ENCODE peak calls at places on chromosomes 1 and 21, in seven cellular contexts. One of them, this sample, is unnamed.

GRCh38 chr1:241551759-241552638 is 19.8 kb downstream of the KMO start:
- DNase-seq in C1 segment of cervical spinal cord: peak; percentile 9
- DNase-seq in fibroblast of pulmonary artery: no peak
- DNase-seq in endothelial cell: no peak
- DNase-seq in posterior cingulate gyrus: no peak
- DNase-seq in AG04450: no peak
- DNase-seq in ovary: no peak
- DNase-seq in this sample: no peak

GRCh38 chr1:157193702-157194391 is 55.7 kb upstream of the ETV3 start:
- DNase-seq in posterior cingulate gyrus: peak; percentile 58
- DNase-seq in ovary: no peak
- DNase-seq in C1 segment of cervical spinal cord: peak; percentile 10
- DNase-seq in AG04450: peak; percentile 15
- DNase-seq in fibroblast of pulmonary artery: peak; percentile 66
- DNase-seq in endothelial cell: peak; percentile 86
- DNase-seq in this sample: peak; percentile 82

GRCh38 chr21:46662765-46663500 is 27.5 kb downstream of the PRMT2 start:
- DNase-seq in ovary: no peak
- DNase-seq in C1 segment of cervical spinal cord: no peak
- DNase-seq in posterior cingulate gyrus: no peak
- DNase-seq in AG04450: no peak
- DNase-seq in endothelial cell: no peak
- DNase-seq in fibroblast of pulmonary artery: no peak
- DNase-seq in this sample: no peak

GRCh38 chr1:7298749-7299151 is 472.3 kb upstream of the VAMP3 start:
- DNase-seq in C1 segment of cervical spinal cord: no peak
- DNase-seq in ovary: no peak
- DNase-seq in AG04450: no peak
- DNase-seq in fibroblast of pulmonary artery: peak; percentile 62
- DNase-seq in endothelial cell: no peak
- DNase-seq in posterior cingulate gyrus: no peak
- DNase-seq in this sample: peak; percentile 60

GRCh38 chr1:228310162-228310792 is 96.4 kb downstream of the TRIM11 start:
- DNase-seq in C1 segment of cervical spinal cord: no peak
- DNase-seq in posterior cingulate gyrus: no peak
- DNase-seq in fibroblast of pulmonary artery: no peak
- DNase-seq in AG04450: no peak
- DNase-seq in ovary: no peak
- DNase-seq in endothelial cell: no peak
- DNase-seq in this sample: no peak

GRCh38 chr1:183032122-183032921 is 9.1 kb downstream of the LAMC1 start:
- DNase-seq in C1 segment of cervical spinal cord: no peak
- DNase-seq in fibroblast of pulmonary artery: no peak
- DNase-seq in AG04450: no peak
- DNase-seq in ovary: peak; percentile 35
- DNase-seq in posterior cingulate gyrus: no peak
- DNase-seq in endothelial cell: no peak
- DNase-seq in this sample: peak; percentile 58

GRCh38 chr1:3599286-3599811 is 12.0 kb downstream of the MEGF6 start:
- DNase-seq in endothelial cell: no peak
- DNase-seq in AG04450: no peak
- DNase-seq in fibroblast of pulmonary artery: no peak
- DNase-seq in C1 segment of cervical spinal cord: no peak
- DNase-seq in ovary: no peak
- DNase-seq in posterior cingulate gyrus: peak; percentile 29
- DNase-seq in this sample: no peak

GRCh38 chr21:43343095-43343991 is 83.6 kb downstream of the SIK1 start:
- DNase-seq in posterior cingulate gyrus: no peak
- DNase-seq in endothelial cell: no peak
- DNase-seq in fibroblast of pulmonary artery: no peak
- DNase-seq in C1 segment of cervical spinal cord: no peak
- DNase-seq in AG04450: no peak
- DNase-seq in ovary: no peak
- DNase-seq in this sample: no peak

GRCh38 chr1:89454845-89455521 is 69.6 kb upstream of the LRRC8B start:
- DNase-seq in endothelial cell: peak; percentile 46
- DNase-seq in posterior cingulate gyrus: peak; percentile 47
- DNase-seq in AG04450: no peak
- DNase-seq in C1 segment of cervical spinal cord: peak; percentile 1
- DNase-seq in fibroblast of pulmonary artery: peak; percentile 66
- DNase-seq in ovary: peak; percentile 25
- DNase-seq in this sample: peak; percentile 80

GRCh38 chr1:235739124-235739523 is 89.5 kb upstream of the GNG4 start:
- DNase-seq in AG04450: peak; percentile 58
- DNase-seq in posterior cingulate gyrus: no peak
- DNase-seq in fibroblast of pulmonary artery: peak; percentile 62
- DNase-seq in C1 segment of cervical spinal cord: no peak
- DNase-seq in endothelial cell: no peak
- DNase-seq in ovary: no peak
- DNase-seq in this sample: no peak

GRCh38 chr1:192489748-192490147 is 85.8 kb upstream of the RGS1 start:
- DNase-seq in AG04450: peak; percentile 74
- DNase-seq in C1 segment of cervical spinal cord: no peak
- DNase-seq in fibroblast of pulmonary artery: peak; percentile 94
- DNase-seq in ovary: peak; percentile 38
- DNase-seq in endothelial cell: peak; percentile 22
- DNase-seq in posterior cingulate gyrus: no peak
- DNase-seq in this sample: peak; percentile 85

GRCh38 chr1:51063121-51063520 is 38.9 kb upstream of the C1orf185 start:
- DNase-seq in C1 segment of cervical spinal cord: no peak
- DNase-seq in ovary: no peak
- DNase-seq in fibroblast of pulmonary artery: peak; percentile 92
- DNase-seq in AG04450: peak; percentile 47
- DNase-seq in posterior cingulate gyrus: no peak
- DNase-seq in endothelial cell: no peak
- DNase-seq in this sample: no peak

GRCh38 chr1:24878775-24879742 is 51.0 kb downstream of the RUNX3 start:
- DNase-seq in ovary: no peak
- DNase-seq in C1 segment of cervical spinal cord: no peak
- DNase-seq in posterior cingulate gyrus: no peak
- DNase-seq in AG04450: peak; percentile 8
- DNase-seq in fibroblast of pulmonary artery: peak; percentile 45
- DNase-seq in endothelial cell: no peak
- DNase-seq in this sample: no peak

GRCh38 chr1:37817481-37817880 is 9.5 kb upstream of the YRDC start:
- DNase-seq in C1 segment of cervical spinal cord: peak; percentile 43
- DNase-seq in fibroblast of pulmonary artery: peak; percentile 26
- DNase-seq in AG04450: no peak
- DNase-seq in endothelial cell: no peak
- DNase-seq in posterior cingulate gyrus: peak; percentile 77
- DNase-seq in ovary: peak; percentile 69
- DNase-seq in this sample: peak; percentile 20

GRCh38 chr1:53153752-53154151 is 11.3 kb upstream of the SLC1A7 start:
- DNase-seq in C1 segment of cervical spinal cord: no peak
- DNase-seq in fibroblast of pulmonary artery: peak; percentile 40
- DNase-seq in posterior cingulate gyrus: no peak
- DNase-seq in endothelial cell: no peak
- DNase-seq in ovary: no peak
- DNase-seq in AG04450: no peak
- DNase-seq in this sample: no peak

GRCh38 chr1:194717941-194718340 is 1531.5 kb upstream of the B3GALT2 start:
- DNase-seq in posterior cingulate gyrus: no peak
- DNase-seq in AG04450: peak; percentile 21
- DNase-seq in fibroblast of pulmonary artery: peak; percentile 17
- DNase-seq in C1 segment of cervical spinal cord: no peak
- DNase-seq in endothelial cell: no peak
- DNase-seq in ovary: no peak
- DNase-seq in this sample: no peak

GRCh38 chr1:113918243-113918642 is 10.9 kb upstream of the HIPK1 start:
- DNase-seq in fibroblast of pulmonary artery: no peak
- DNase-seq in posterior cingulate gyrus: no peak
- DNase-seq in AG04450: no peak
- DNase-seq in ovary: no peak
- DNase-seq in C1 segment of cervical spinal cord: no peak
- DNase-seq in endothelial cell: no peak
- DNase-seq in this sample: no peak

GRCh38 chr1:26184086-26184485 is 6.3 kb upstream of the CATSPER4 start:
- DNase-seq in endothelial cell: no peak
- DNase-seq in posterior cingulate gyrus: no peak
- DNase-seq in C1 segment of cervical spinal cord: no peak
- DNase-seq in ovary: no peak
- DNase-seq in AG04450: no peak
- DNase-seq in fibroblast of pulmonary artery: no peak
- DNase-seq in this sample: no peak

GRCh38 chr1:157226739-157227138 is 88.5 kb upstream of the ETV3 start:
- DNase-seq in posterior cingulate gyrus: no peak
- DNase-seq in endothelial cell: no peak
- DNase-seq in ovary: no peak
- DNase-seq in AG04450: no peak
- DNase-seq in fibroblast of pulmonary artery: no peak
- DNase-seq in C1 segment of cervical spinal cord: no peak
- DNase-seq in this sample: no peak

GRCh38 chr1:77068013-77068412 is 151.2 kb downstream of the PIGK start:
- DNase-seq in fibroblast of pulmonary artery: no peak
- DNase-seq in AG04450: no peak
- DNase-seq in endothelial cell: no peak
- DNase-seq in C1 segment of cervical spinal cord: no peak
- DNase-seq in ovary: no peak
- DNase-seq in posterior cingulate gyrus: no peak
- DNase-seq in this sample: no peak

GRCh38 chr1:46077669-46078068 is 54.8 kb downstream of the PIK3R3 start:
- DNase-seq in AG04450: no peak
- DNase-seq in posterior cingulate gyrus: no peak
- DNase-seq in C1 segment of cervical spinal cord: no peak
- DNase-seq in endothelial cell: no peak
- DNase-seq in ovary: no peak
- DNase-seq in fibroblast of pulmonary artery: no peak
- DNase-seq in this sample: peak; percentile 19

GRCh38 chr1:27601771-27602509 is 2.0 kb downstream of the AHDC1 start:
- DNase-seq in endothelial cell: peak; percentile 24
- DNase-seq in ovary: peak; percentile 73
- DNase-seq in fibroblast of pulmonary artery: no peak
- DNase-seq in posterior cingulate gyrus: peak; percentile 56
- DNase-seq in C1 segment of cervical spinal cord: peak; percentile 87
- DNase-seq in AG04450: no peak
- DNase-seq in this sample: no peak

GRCh38 chr1:241591317-241591716 is 48.9 kb downstream of the CHML start:
- DNase-seq in C1 segment of cervical spinal cord: no peak
- DNase-seq in posterior cingulate gyrus: no peak
- DNase-seq in fibroblast of pulmonary artery: no peak
- DNase-seq in AG04450: no peak
- DNase-seq in endothelial cell: no peak
- DNase-seq in ovary: no peak
- DNase-seq in this sample: no peak

GRCh38 chr1:26302733-26303405 is 3.6 kb downstream of the UBXN11 start:
- DNase-seq in endothelial cell: peak; percentile 44
- DNase-seq in ovary: no peak
- DNase-seq in C1 segment of cervical spinal cord: no peak
- DNase-seq in AG04450: peak; percentile 32
- DNase-seq in posterior cingulate gyrus: no peak
- DNase-seq in fibroblast of pulmonary artery: peak; percentile 74
- DNase-seq in this sample: no peak

GRCh38 chr1:57165546-57165945 is 199.7 kb upstream of the C8B start:
- DNase-seq in fibroblast of pulmonary artery: no peak
- DNase-seq in C1 segment of cervical spinal cord: no peak
- DNase-seq in posterior cingulate gyrus: no peak
- DNase-seq in ovary: no peak
- DNase-seq in endothelial cell: no peak
- DNase-seq in AG04450: no peak
- DNase-seq in this sample: no peak

GRCh38 chr1:109187127-109187526 is 26.6 kb upstream of the SARS1 start:
- DNase-seq in endothelial cell: no peak
- DNase-seq in C1 segment of cervical spinal cord: no peak
- DNase-seq in posterior cingulate gyrus: no peak
- DNase-seq in AG04450: no peak
- DNase-seq in fibroblast of pulmonary artery: no peak
- DNase-seq in ovary: no peak
- DNase-seq in this sample: no peak

GRCh38 chr1:233465745-233466343 is 138.3 kb downstream of the MAP3K21 start:
- DNase-seq in C1 segment of cervical spinal cord: no peak
- DNase-seq in endothelial cell: no peak
- DNase-seq in fibroblast of pulmonary artery: no peak
- DNase-seq in ovary: no peak
- DNase-seq in posterior cingulate gyrus: no peak
- DNase-seq in AG04450: no peak
- DNase-seq in this sample: no peak

GRCh38 chr1:226128487-226129075 is 58.0 kb downstream of the ACBD3 start:
- DNase-seq in C1 segment of cervical spinal cord: no peak
- DNase-seq in fibroblast of pulmonary artery: peak; percentile 54
- DNase-seq in AG04450: no peak
- DNase-seq in ovary: no peak
- DNase-seq in posterior cingulate gyrus: no peak
- DNase-seq in endothelial cell: no peak
- DNase-seq in this sample: no peak

GRCh38 chr21:37367301-37367757 is 756 bp downstream of the DYRK1A start:
- DNase-seq in fibroblast of pulmonary artery: no peak
- DNase-seq in AG04450: no peak
- DNase-seq in posterior cingulate gyrus: peak; percentile 35
- DNase-seq in ovary: no peak
- DNase-seq in C1 segment of cervical spinal cord: no peak
- DNase-seq in endothelial cell: no peak
- DNase-seq in this sample: no peak

GRCh38 chr1:6472391-6472790 is 6.4 kb upstream of the TNFRSF25 start:
- DNase-seq in fibroblast of pulmonary artery: no peak
- DNase-seq in ovary: no peak
- DNase-seq in AG04450: no peak
- DNase-seq in posterior cingulate gyrus: no peak
- DNase-seq in C1 segment of cervical spinal cord: no peak
- DNase-seq in endothelial cell: peak; percentile 47
- DNase-seq in this sample: no peak

GRCh38 chr21:42632336-42632751 is 21.1 kb upstream of the PDE9A start:
- DNase-seq in posterior cingulate gyrus: no peak
- DNase-seq in ovary: no peak
- DNase-seq in AG04450: no peak
- DNase-seq in endothelial cell: no peak
- DNase-seq in fibroblast of pulmonary artery: no peak
- DNase-seq in C1 segment of cervical spinal cord: no peak
- DNase-seq in this sample: no peak

GRCh38 chr1:170445096-170445495 is 86.9 kb upstream of the GORAB start:
- DNase-seq in C1 segment of cervical spinal cord: no peak
- DNase-seq in ovary: no peak
- DNase-seq in posterior cingulate gyrus: no peak
- DNase-seq in fibroblast of pulmonary artery: peak; percentile 85
- DNase-seq in AG04450: peak; percentile 36
- DNase-seq in endothelial cell: no peak
- DNase-seq in this sample: no peak

GRCh38 chr1:189775343-189775742 is 702.3 kb downstream of the BRINP3 start:
- DNase-seq in fibroblast of pulmonary artery: peak; percentile 88
- DNase-seq in posterior cingulate gyrus: no peak
- DNase-seq in endothelial cell: no peak
- DNase-seq in C1 segment of cervical spinal cord: no peak
- DNase-seq in ovary: no peak
- DNase-seq in AG04450: peak; percentile 78
- DNase-seq in this sample: peak; percentile 45

GRCh38 chr1:9317591-9318331 is 25.1 kb downstream of the SPSB1 start:
- DNase-seq in posterior cingulate gyrus: no peak
- DNase-seq in fibroblast of pulmonary artery: peak; percentile 80
- DNase-seq in endothelial cell: no peak
- DNase-seq in AG04450: no peak
- DNase-seq in ovary: peak; percentile 78
- DNase-seq in C1 segment of cervical spinal cord: peak; percentile 78
- DNase-seq in this sample: peak; percentile 12

GRCh38 chr1:229402993-229403392 is 30.9 kb downstream of the ACTA1 start:
- DNase-seq in AG04450: no peak
- DNase-seq in ovary: no peak
- DNase-seq in C1 segment of cervical spinal cord: no peak
- DNase-seq in fibroblast of pulmonary artery: no peak
- DNase-seq in endothelial cell: no peak
- DNase-seq in posterior cingulate gyrus: no peak
- DNase-seq in this sample: no peak

GRCh38 chr1:109254621-109255096 is 5.3 kb downstream of the CELSR2 start:
- DNase-seq in ovary: peak; percentile 13
- DNase-seq in AG04450: no peak
- DNase-seq in C1 segment of cervical spinal cord: no peak
- DNase-seq in fibroblast of pulmonary artery: no peak
- DNase-seq in posterior cingulate gyrus: no peak
- DNase-seq in endothelial cell: no peak
- DNase-seq in this sample: no peak